ENCODE peak calls at places on chromosomes 16 and 17, in seven cellular contexts. S, F, L, E, U, O and X are unnamed samples.

GRCh38 chr17:39756376-39757079 is 18.8 kb downstream of the GRB7 start:
- DNase-seq in S (no peak), F (no peak), L (no peak), E (no peak), U (no peak), O (no peak), X (no peak)

GRCh38 chr17:8868529-8868951 is 1.1 kb upstream of the PIK3R6 start:
- DNase-seq in S (no peak), F (no peak), L (no peak), E (no peak), U (no peak), O (no peak), X (no peak)

GRCh38 chr17:75487351-75488070 is 27.8 kb downstream of the CASKIN2 start:
- DNase-seq in S (no peak), F (peak), L (no peak), E (no peak), U (no peak), O (no peak), X (peak)

GRCh38 chr17:31802502-31802901 is 56.5 kb downstream of the COPRS start:
- DNase-seq in S (no peak), F (no peak), L (no peak), E (no peak), U (no peak), O (no peak), X (no peak)

GRCh38 chr16:81669473-81670350 is 109.4 kb upstream of the PLCG2 start:
- DNase-seq in S (no peak), F (no peak), L (no peak), E (no peak), U (no peak), O (no peak), X (no peak)

GRCh38 chr17:4555863-4556646 is 871 bp upstream of the MYBBP1A start:
- DNase-seq in S (no peak), F (no peak), L (no peak), E (no peak), U (no peak), O (no peak), X (no peak)

GRCh38 chr17:42288985-42289862 is 926 bp downstream of the STAT5A start:
- DNase-seq in S (peak), F (no peak), L (peak), E (no peak), U (no peak), O (no peak), X (peak)

GRCh38 chr17:14124854-14125253 is 55.5 kb downstream of the COX10 start:
- DNase-seq in S (no peak), F (no peak), L (no peak), E (no peak), U (no peak), O (no peak), X (no peak)

GRCh38 chr17:38852771-38853291 is 690 bp downstream of the RPL23 start:
- DNase-seq in S (no peak), F (no peak), L (no peak), E (no peak), U (no peak), O (no peak), X (no peak)

GRCh38 chr17:31842416-31843381 is 16.3 kb downstream of the COPRS start:
- DNase-seq in S (peak), F (peak), L (peak), E (peak), U (peak), O (peak), X (peak)

GRCh38 chr17:416293-417206 is 63.9 kb upstream of the RPH3AL start:
- DNase-seq in S (no peak), F (no peak), L (no peak), E (no peak), U (no peak), O (no peak), X (no peak)

GRCh38 chr16:86747761-86748160 is 169.4 kb downstream of the FOXL1 start:
- DNase-seq in S (no peak), F (no peak), L (no peak), E (no peak), U (no peak), O (no peak), X (no peak)

GRCh38 chr16:48542020-48542473 is 67.9 kb downstream of the N4BP1 start:
- DNase-seq in S (no peak), F (peak), L (no peak), E (no peak), U (no peak), O (no peak), X (no peak)

GRCh38 chr16:9033125-9033830 is 58.2 kb upstream of the HAPSTR1 start:
- DNase-seq in S (peak), F (peak), L (peak), E (no peak), U (no peak), O (peak), X (no peak)

GRCh38 chr16:89491974-89492687 is 1.8 kb upstream of the ANKRD11 start:
- DNase-seq in S (no peak), F (no peak), L (no peak), E (no peak), U (no peak), O (no peak), X (no peak)

GRCh38 chr17:44547625-44548297 is 9.5 kb upstream of the FZD2 start:
- DNase-seq in S (peak), F (no peak), L (no peak), E (no peak), U (no peak), O (no peak), X (no peak)

GRCh38 chr16:11087691-11088431 is 143.5 kb downstream of the CLEC16A start:
- DNase-seq in S (peak), F (no peak), L (no peak), E (no peak), U (no peak), O (no peak), X (no peak)

GRCh38 chr16:49700222-49700927 is 155.5 kb downstream of the ZNF423 start:
- DNase-seq in S (peak), F (peak), L (peak), E (no peak), U (no peak), O (no peak), X (no peak)

GRCh38 chr16:47643610-47644009 is 182.5 kb downstream of the PHKB start:
- DNase-seq in S (no peak), F (peak), L (no peak), E (no peak), U (no peak), O (no peak), X (no peak)

GRCh38 chr17:7445011-7445927 is at the start of gene CHRNB1:
- DNase-seq in S (peak), F (peak), L (peak), E (no peak), U (no peak), O (peak), X (peak)

GRCh38 chr16:3142327-3142726 is 7.5 kb downstream of the ZNF213 start:
- DNase-seq in S (no peak), F (no peak), L (no peak), E (no peak), U (no peak), O (no peak), X (no peak)

GRCh38 chr17:70127221-70127873 is 42.0 kb upstream of the KCNJ2 start:
- DNase-seq in S (no peak), F (no peak), L (no peak), E (no peak), U (no peak), O (no peak), X (no peak)

GRCh38 chr17:74750327-74751069 is 2.1 kb downstream of the NHERF1 start:
- DNase-seq in S (no peak), F (no peak), L (no peak), E (no peak), U (no peak), O (no peak), X (no peak)

GRCh38 chr17:29941334-29941733 is at the start of gene EFCAB5:
- DNase-seq in S (no peak), F (no peak), L (no peak), E (no peak), U (no peak), O (no peak), X (no peak)

GRCh38 chr16:69773255-69773947 is 11.3 kb downstream of the WWP2 start:
- DNase-seq in S (no peak), F (no peak), L (no peak), E (no peak), U (no peak), O (no peak), X (no peak)

GRCh38 chr16:50859628-50860360 is 117.9 kb downstream of the CYLD start:
- DNase-seq in S (no peak), F (no peak), L (peak), E (no peak), U (no peak), O (no peak), X (no peak)

GRCh38 chr16:86835981-86836380 is 257.6 kb downstream of the FOXL1 start:
- DNase-seq in S (no peak), F (no peak), L (no peak), E (no peak), U (no peak), O (no peak), X (no peak)

GRCh38 chr17:7944321-7944720 is 12.3 kb downstream of the CNTROB start:
- DNase-seq in S (no peak), F (no peak), L (no peak), E (no peak), U (no peak), O (no peak), X (no peak)

GRCh38 chr17:29732613-29733012 is 109.9 kb upstream of the CORO6 start:
- DNase-seq in S (no peak), F (peak), L (no peak), E (no peak), U (no peak), O (no peak), X (no peak)

GRCh38 chr16:85908444-85908843 is 9.5 kb downstream of the IRF8 start:
- DNase-seq in S (no peak), F (no peak), L (no peak), E (no peak), U (no peak), O (no peak), X (peak)

GRCh38 chr16:4689091-4689671 is 4.2 kb upstream of the NUDT16L1 start:
- DNase-seq in S (no peak), F (no peak), L (no peak), E (no peak), U (no peak), O (no peak), X (no peak)
- TF ChIP-seq CTCF in S (no peak), F (no peak), L (no peak), E (no peak), U (no peak), O (no peak), X (no peak)

DNA sequence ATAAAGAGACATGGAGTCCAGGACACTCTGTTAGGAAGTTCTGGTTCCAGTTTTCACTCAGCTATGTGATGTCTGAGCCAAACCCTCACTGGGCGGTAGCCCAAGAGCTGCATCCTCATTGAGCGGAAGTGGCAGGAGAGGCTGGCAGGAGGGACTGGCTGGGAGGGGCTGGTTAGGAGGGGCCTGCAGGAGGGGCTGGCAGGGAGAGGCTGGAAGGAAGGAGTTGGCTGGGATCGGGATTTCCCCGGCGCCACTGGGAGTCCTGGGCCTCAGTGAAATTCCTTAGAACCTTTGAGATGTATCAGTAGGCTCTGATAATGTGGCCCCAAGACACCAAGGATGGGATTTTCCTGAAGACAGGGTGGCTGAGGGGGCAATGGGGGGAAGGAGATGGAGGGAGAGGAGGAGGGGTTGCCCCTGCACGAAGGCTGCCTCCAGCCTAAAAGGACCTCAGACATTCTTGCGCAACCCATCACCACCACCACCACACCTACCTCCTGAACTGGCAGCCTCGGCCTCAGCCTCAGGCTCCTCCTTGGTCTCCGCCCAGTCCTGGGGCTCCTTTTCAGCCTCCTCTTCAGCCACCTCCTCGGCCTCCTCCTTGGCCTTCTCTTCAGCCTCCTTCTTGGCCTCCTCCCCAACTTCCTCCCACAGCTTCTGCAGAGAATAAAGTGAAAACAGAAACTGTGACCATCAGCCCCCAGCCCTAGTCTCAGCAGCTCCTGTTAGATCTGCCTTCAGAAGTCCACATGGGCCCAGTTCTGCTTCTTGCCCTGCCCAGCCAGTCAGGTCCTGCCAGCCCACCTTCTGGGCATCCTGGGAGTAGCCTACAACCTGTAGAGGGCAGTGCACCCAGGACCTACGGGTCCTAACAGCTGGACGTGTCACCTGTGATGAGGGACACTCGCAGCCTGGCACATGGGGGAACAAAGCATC is 31.7 kb downstream of the CNGB1 start:
- DNase-seq in S (no peak), F (peak), L (no peak), E (no peak), U (no peak), O (no peak), X (no peak)
- TF ChIP-seq CTCF in S (peak), F (peak), L (peak), E (no peak), U (peak), O (no peak), X (no peak)

DNA sequence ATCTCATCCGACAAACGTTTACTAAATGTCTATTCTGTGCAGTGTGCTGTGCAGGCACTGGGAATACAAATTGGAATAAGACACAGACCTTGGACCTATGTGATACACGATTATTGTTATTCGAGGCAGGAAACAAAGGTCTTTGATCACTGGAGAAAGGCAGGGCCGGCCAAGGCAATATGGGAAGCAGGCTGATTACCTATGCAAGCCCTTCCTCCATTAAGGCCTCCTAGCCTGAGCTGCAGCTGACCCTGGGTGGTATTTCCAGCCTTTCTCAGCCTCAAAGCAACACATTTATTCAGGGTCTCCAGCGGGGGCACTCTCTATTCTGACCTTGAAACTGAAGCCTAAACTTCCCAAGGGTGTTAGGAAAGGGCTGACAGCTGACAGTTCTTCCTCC is 13.4 kb downstream of the ST6GALNAC1 start:
- DNase-seq in S (peak), F (no peak), L (no peak), E (no peak), U (no peak), O (no peak), X (no peak)
- TF ChIP-seq CTCF in S (no peak), F (no peak), L (no peak), E (no peak), U (no peak), O (no peak), X (no peak)

GRCh38 chr16:26765087-26765486 is 301.6 kb upstream of the C16orf82 start:
- DNase-seq in S (peak), F (no peak), L (peak), E (no peak), U (no peak), O (peak), X (no peak)
- TF ChIP-seq CTCF in S (peak), F (peak), L (peak), E (peak), U (peak), O (peak), X (no peak)

DNA sequence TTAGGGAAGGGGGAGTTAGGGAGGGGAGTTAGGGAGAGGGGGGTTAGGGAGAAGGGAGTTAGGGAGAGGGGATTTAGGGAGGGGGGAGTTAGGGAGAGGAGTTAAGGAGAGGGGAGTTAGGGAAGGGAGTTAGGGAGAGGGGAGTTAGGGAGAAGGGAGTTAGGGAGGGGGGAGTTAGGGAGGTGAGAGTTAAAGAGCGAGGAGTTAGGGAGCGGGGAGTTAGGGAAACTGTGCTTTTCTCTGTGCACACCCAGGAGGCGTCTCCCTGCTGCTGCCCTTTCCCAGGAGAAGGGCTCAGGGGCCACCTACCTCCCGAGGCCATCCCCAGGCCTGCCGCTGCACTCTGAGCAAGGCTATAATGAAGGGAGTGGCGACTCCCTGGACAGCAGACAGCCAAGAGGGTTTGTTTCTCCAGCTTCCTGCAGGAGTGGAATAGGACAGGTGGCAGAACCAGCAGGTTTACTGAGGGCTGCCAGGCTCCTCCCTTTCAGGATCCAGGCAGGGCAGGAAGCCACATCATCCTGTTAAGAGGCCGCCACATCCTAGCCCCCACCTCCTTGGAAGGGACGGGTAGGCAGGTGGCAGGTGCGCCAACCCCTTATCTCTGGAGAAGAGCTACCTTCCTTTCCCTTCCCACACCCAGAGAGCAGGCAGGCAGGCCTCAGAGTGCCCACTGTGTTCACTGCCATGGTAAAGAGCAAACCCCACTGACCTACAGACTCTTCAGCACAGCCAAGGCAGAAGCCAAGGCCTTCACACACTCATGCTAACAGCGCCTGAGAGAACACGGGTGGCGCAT is 4.3 kb downstream of the CANT1 start:
- DNase-seq in S (no peak), F (no peak), L (no peak), E (no peak), U (no peak), O (no peak), X (no peak)
- TF ChIP-seq CTCF in S (no peak), F (no peak), L (no peak), E (no peak), U (no peak), O (no peak), X (no peak)

DNA sequence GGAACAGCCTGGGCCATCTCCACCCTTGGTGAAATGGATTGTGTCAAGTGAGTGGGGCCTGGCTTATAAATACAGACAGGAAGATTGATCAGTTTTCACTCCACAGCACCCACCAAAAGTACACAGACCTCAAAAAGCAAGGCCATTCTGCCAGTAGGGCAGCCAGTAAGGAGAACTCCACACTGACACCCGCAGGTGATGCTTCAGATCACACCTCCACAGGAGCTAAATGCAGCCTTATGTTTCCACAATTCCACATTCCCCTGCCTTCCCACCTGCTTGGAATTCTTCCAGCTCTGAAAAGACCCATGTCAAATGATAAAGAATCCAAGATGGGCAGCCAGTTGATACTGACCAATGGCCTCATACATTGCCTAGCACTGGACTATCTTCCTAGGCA is 191.1 kb downstream of the ZFHX3 start:
- DNase-seq in S (peak), F (peak), L (peak), E (no peak), U (no peak), O (no peak), X (no peak)
- TF ChIP-seq CTCF in S (peak), F (peak), L (peak), E (no peak), U (peak), O (peak), X (no peak)

GRCh38 chr16:52480237-52480636 is 66.7 kb downstream of the TOX3 start:
- DNase-seq in S (no peak), F (no peak), L (no peak), E (no peak), U (no peak), O (no peak), X (no peak)
- TF ChIP-seq CTCF in S (no peak), F (no peak), L (no peak), E (no peak), U (no peak), O (no peak), X (no peak)

GRCh38 chr17:50536683-50537646 is 4.4 kb downstream of the EPN3 start:
- DNase-seq in S (no peak), F (no peak), L (no peak), E (no peak), U (no peak), O (no peak), X (no peak)
- TF ChIP-seq CTCF in S (no peak), F (no peak), L (no peak), E (no peak), U (no peak), O (no peak), X (no peak)

DNA sequence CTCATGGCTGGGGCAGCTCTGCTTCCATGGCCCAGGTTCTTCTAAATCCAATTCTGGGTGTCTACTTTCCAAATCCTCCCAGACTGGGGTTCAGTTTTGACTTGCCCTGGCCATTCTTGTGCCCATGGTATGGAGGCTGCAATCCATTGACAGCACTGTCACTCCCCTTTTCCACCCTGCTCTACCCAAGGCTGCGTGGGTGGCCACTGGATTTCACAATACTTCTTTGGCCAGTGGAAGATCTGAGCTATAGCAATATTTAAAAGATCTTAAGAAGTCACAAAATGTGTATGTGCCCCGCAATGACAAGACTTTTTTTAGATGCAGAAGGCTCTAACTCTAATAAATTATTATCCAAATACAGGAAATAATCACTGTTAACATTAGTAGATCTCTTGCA is 329.4 kb upstream of the CCL2 start:
- DNase-seq in S (no peak), F (no peak), L (no peak), E (no peak), U (no peak), O (no peak), X (no peak)
- TF ChIP-seq CTCF in S (no peak), F (no peak), L (no peak), E (no peak), U (no peak), O (no peak), X (no peak)

DNA sequence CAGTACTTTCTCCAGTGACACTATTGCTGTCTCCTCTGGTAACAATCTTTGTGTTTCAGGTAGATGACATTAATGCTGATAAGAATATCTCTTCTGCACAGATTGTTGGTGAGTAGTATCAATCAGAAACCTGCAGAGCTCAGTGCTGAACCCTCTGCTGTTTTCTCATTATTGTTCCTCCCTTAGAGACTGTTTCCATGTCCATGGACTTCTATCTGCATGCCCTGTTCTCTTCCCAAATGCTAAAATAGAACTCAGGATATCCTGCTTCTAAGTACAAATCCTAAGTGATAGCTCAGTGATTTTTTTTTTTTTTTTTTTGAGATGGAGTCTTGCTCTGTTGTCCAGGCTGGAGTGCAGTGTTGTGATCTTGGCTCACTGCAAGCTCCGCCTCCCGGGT is 29.4 kb downstream of the IST1 start:
- DNase-seq in S (no peak), F (no peak), L (no peak), E (no peak), U (no peak), O (no peak), X (no peak)
- TF ChIP-seq CTCF in S (no peak), F (no peak), L (no peak), E (no peak), U (no peak), O (no peak), X (no peak)